ENCODE peak calls at places on chromosome 13, in nine cellular contexts. Q, V, D, H, J, C, I, R and Z are unnamed samples.
A peak's percentile ranks its signal among the peaks of the same experiment; 100 is the strongest.

GRCh38 chr13:108919036-108919907 is 289.9 kb downstream of the MYO16 start:
- DNase-seq in Q (no peak), V (peak; percentile 29), D (no peak), H (no peak), J (no peak), C (no peak), I (no peak), R (no peak), Z (no peak)

GRCh38 chr13:93752506-93752905 is 525.9 kb downstream of the GPC6 start:
- DNase-seq in Q (no peak), V (no peak), D (no peak), H (no peak), J (no peak), C (no peak), I (no peak), R (no peak), Z (no peak)

GRCh38 chr13:48858523-48858922 is 117.2 kb upstream of the FNDC3A start:
- DNase-seq in Q (no peak), V (no peak), D (no peak), H (no peak), J (no peak), C (no peak), I (no peak), R (no peak), Z (no peak)

GRCh38 chr13:32284927-32285632 is 30.1 kb downstream of the ZAR1L start:
- DNase-seq in Q (no peak), V (no peak), D (no peak), H (no peak), J (peak; percentile 58), C (no peak), I (no peak), R (no peak), Z (peak; percentile 37)

GRCh38 chr13:34620073-34620858 is 321.8 kb upstream of the NBEA start:
- DNase-seq in Q (no peak), V (no peak), D (no peak), H (no peak), J (no peak), C (no peak), I (no peak), R (no peak), Z (no peak)

GRCh38 chr13:73945871-73946270 is 188.3 kb downstream of the KLF12 start:
- DNase-seq in Q (no peak), V (no peak), D (no peak), H (no peak), J (no peak), C (no peak), I (no peak), R (no peak), Z (peak; percentile 70)

GRCh38 chr13:95261956-95262355 is 39.3 kb downstream of the ABCC4 start:
- DNase-seq in Q (no peak), V (no peak), D (no peak), H (no peak), J (no peak), C (no peak), I (no peak), R (no peak), Z (no peak)

GRCh38 chr13:51797664-51798488 is 6.1 kb downstream of the DHRS12 start:
- DNase-seq in Q (no peak), V (peak; percentile 42), D (peak; percentile 33), H (peak; percentile 36), J (peak; percentile 65), C (no peak), I (peak; percentile 71), R (peak; percentile 26), Z (peak; percentile 42)

GRCh38 chr13:39956036-39956435 is 300.6 kb downstream of the COG6 start:
- DNase-seq in Q (no peak), V (no peak), D (no peak), H (no peak), J (no peak), C (no peak), I (no peak), R (no peak), Z (no peak)

GRCh38 chr13:43908156-43909126 is 28.7 kb downstream of the LACC1 start:
- DNase-seq in Q (no peak), V (no peak), D (no peak), H (no peak), J (no peak), C (no peak), I (no peak), R (no peak), Z (peak; percentile 6)

GRCh38 chr13:31824705-31825512 is 85.6 kb downstream of the RXFP2 start:
- DNase-seq in Q (no peak), V (no peak), D (no peak), H (no peak), J (no peak), C (no peak), I (no peak), R (no peak), Z (no peak)

DNA sequence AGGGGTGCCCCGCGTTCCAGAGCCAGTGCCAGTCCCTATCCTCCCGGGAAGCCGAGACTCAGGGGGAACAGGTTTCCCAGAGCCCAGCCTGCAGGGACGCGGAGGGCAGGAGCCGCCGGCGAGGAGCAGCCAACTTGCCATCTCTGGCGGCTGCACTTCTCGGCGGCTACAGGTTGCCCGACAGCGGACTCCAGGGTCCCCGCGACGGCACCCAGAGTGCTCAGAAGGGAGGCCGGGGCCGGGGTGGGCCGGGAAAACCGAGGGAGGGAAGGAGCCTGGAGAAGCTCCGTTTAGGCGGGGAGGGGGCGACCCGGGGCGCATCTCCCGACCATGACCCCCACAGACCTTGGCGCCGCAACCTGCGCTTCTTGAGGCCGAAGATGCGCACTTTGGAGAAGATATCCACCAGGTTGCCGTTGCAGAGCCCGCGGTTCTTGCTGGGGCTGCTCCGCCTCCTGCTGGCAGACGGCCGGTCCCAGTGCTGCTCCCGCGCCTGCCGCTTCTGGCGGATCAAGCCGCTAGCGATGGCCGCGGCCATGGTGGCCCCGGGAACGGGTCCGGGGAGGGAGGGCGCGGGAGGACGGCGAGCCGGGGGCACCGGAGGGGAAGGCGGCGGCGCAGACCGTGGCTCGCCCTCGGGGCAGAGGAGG is 463.8 kb downstream of the ITGBL1 start:
- DNase-seq in Q (no peak), V (no peak), D (no peak), H (no peak), J (no peak), C (no peak), I (no peak), R (no peak), Z (peak; percentile 41)
- H3K27me3 ChIP-seq in Q (peaks cover 86% of the 10 kb centered on the region), V (peaks cover 36% of the 10 kb centered on the region), D (peaks cover 21% of the 10 kb centered on the region), H (peaks cover 61% of the 10 kb centered on the region), J (peaks cover 32% of the 10 kb centered on the region), C (peaks cover 57% of the 10 kb centered on the region), I (peaks cover 12% of the 10 kb centered on the region), R (no peaks in the 10 kb centered on the region), Z (peaks cover 68% of the 10 kb centered on the region)

GRCh38 chr13:25224151-25224550 is 52.1 kb upstream of the AMER2 start:
- DNase-seq in Q (no peak), V (no peak), D (no peak), H (no peak), J (no peak), C (no peak), I (no peak), R (no peak), Z (no peak)

GRCh38 chr13:25227690-25228089 is 55.6 kb upstream of the AMER2 start:
- DNase-seq in Q (no peak), V (no peak), D (no peak), H (no peak), J (no peak), C (no peak), I (no peak), R (no peak), Z (no peak)

GRCh38 chr13:25218011-25218410 is 45.9 kb upstream of the AMER2 start:
- DNase-seq in Q (no peak), V (no peak), D (no peak), H (no peak), J (no peak), C (no peak), I (no peak), R (no peak), Z (no peak)

GRCh38 chr13:25225970-25226369 is 53.9 kb upstream of the AMER2 start:
- DNase-seq in Q (no peak), V (no peak), D (no peak), H (no peak), J (no peak), C (no peak), I (no peak), R (no peak), Z (no peak)

GRCh38 chr13:25222740-25223139 is 50.7 kb upstream of the AMER2 start:
- DNase-seq in Q (no peak), V (no peak), D (no peak), H (no peak), J (no peak), C (no peak), I (no peak), R (no peak), Z (no peak)
- H3K27me3 ChIP-seq in Q (no peaks in the 10 kb centered on the region), V (no peaks in the 10 kb centered on the region), D (no peaks in the 10 kb centered on the region), H (no peaks in the 10 kb centered on the region), J (no peaks in the 10 kb centered on the region), C (peaks cover 29% of the 10 kb centered on the region), I (no peaks in the 10 kb centered on the region), R (peaks cover 14% of the 10 kb centered on the region), Z (peaks cover 19% of the 10 kb centered on the region)

DNA sequence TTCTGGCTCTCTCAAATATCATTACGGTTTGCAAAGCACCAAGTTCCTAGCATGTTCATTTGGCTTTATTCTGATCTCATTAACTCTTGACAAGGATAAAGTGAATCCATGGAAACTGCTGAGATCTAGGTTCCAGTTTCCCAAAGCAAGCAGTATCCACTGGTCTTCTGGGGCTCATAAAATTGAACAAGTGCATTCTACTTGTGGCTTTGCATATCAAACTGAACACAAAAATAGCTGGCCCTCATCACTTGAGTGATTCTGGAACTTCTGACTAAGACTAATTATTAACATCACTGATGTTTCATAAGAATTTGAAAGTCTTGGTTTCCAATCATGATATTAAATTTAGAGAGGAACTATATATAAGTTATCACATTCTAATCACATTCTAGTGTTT is 6.3 kb upstream of the KCTD12 start:
- DNase-seq in Q (no peak), V (no peak), D (no peak), H (no peak), J (no peak), C (no peak), I (no peak), R (no peak), Z (no peak)
- H3K27me3 ChIP-seq in Q (no peaks in the 10 kb centered on the region), V (no peaks in the 10 kb centered on the region), D (peaks cover 16% of the 10 kb centered on the region), H (no peaks in the 10 kb centered on the region), J (no peaks in the 10 kb centered on the region), C (peaks cover 19% of the 10 kb centered on the region), I (peaks cover 8% of the 10 kb centered on the region), R (no peaks in the 10 kb centered on the region), Z (no peaks in the 10 kb centered on the region)

GRCh38 chr13:106486287-106486686 is 49.2 kb downstream of the EFNB2 start:
- DNase-seq in Q (no peak), V (no peak), D (no peak), H (no peak), J (no peak), C (no peak), I (no peak), R (no peak), Z (no peak)
- H3K27me3 ChIP-seq in Q (no peaks in the 10 kb centered on the region), V (no peaks in the 10 kb centered on the region), D (peaks cover 11% of the 10 kb centered on the region), H (peaks cover 34% of the 10 kb centered on the region), J (no peaks in the 10 kb centered on the region), C (no peaks in the 10 kb centered on the region), I (no peaks in the 10 kb centered on the region), R (no peaks in the 10 kb centered on the region), Z (no peaks in the 10 kb centered on the region)

GRCh38 chr13:26095338-26095737 is 43.5 kb upstream of the SHISA2 start:
- DNase-seq in Q (no peak), V (no peak), D (no peak), H (no peak), J (no peak), C (no peak), I (no peak), R (no peak), Z (no peak)

GRCh38 chr13:26095846-26096245 is 44.0 kb upstream of the SHISA2 start:
- DNase-seq in Q (no peak), V (no peak), D (no peak), H (no peak), J (no peak), C (no peak), I (no peak), R (no peak), Z (no peak)
- H3K27me3 ChIP-seq in Q (no peaks in the 10 kb centered on the region), V (no peaks in the 10 kb centered on the region), D (peaks cover 4% of the 10 kb centered on the region), H (peaks cover 20% of the 10 kb centered on the region), J (no peaks in the 10 kb centered on the region), C (peaks cover 2% of the 10 kb centered on the region), I (no peaks in the 10 kb centered on the region), R (no peaks in the 10 kb centered on the region), Z (peaks cover 4% of the 10 kb centered on the region)